ENCODE peak calls at places on chromosomes 11 and 22, in eight cellular contexts. J, B, R, D, O, S, E and I are unnamed samples.

GRCh38 chr11:130407978-130408377 is 20.4 kb downstream of the ADAMTS8 start:
- DNase-seq in J (peak; percentile 47), B (peak; percentile 79), R (no peak), D (no peak), O (no peak), S (no peak), E (peak; percentile 92), I (no peak)

GRCh38 chr11:50075856-50076255 is 43.2 kb downstream of the OR4C45 start:
- DNase-seq in J (no peak), B (no peak), R (no peak), D (no peak), O (no peak), S (no peak), E (no peak), I (no peak)

GRCh38 chr11:114197799-114198500 is 98.2 kb upstream of the NNMT start:
- DNase-seq in J (peak; percentile 63), B (peak; percentile 100), R (peak; percentile 85), D (no peak), O (no peak), S (no peak), E (peak; percentile 99), I (no peak)

GRCh38 chr22:17867160-17867785 is 93.0 kb upstream of the BID start:
- DNase-seq in J (peak; percentile 86), B (no peak), R (no peak), D (no peak), O (peak; percentile 86), S (no peak), E (no peak), I (no peak)

GRCh38 chr22:24801906-24802504 is 4.0 kb upstream of the SGSM1 start:
- DNase-seq in J (no peak), B (no peak), R (no peak), D (no peak), O (no peak), S (no peak), E (no peak), I (no peak)

GRCh38 chr22:19970479-19971275 is 29.1 kb upstream of the TXNRD2 start:
- DNase-seq in J (peak; percentile 73), B (peak; percentile 60), R (peak; percentile 74), D (no peak), O (peak; percentile 69), S (peak; percentile 78), E (peak; percentile 64), I (peak; percentile 85)

GRCh38 chr11:6216501-6216900 is 11.1 kb downstream of the C11orf42 start:
- DNase-seq in J (no peak), B (no peak), R (no peak), D (no peak), O (no peak), S (no peak), E (no peak), I (no peak)

GRCh38 chr11:15720460-15720859 is 605.7 kb downstream of the INSC start:
- DNase-seq in J (no peak), B (peak; percentile 25), R (no peak), D (no peak), O (no peak), S (no peak), E (peak; percentile 29), I (no peak)

GRCh38 chr22:39429916-39430575 is 26.8 kb upstream of the MGAT3 start:
- DNase-seq in J (no peak), B (no peak), R (no peak), D (no peak), O (no peak), S (no peak), E (no peak), I (no peak)

GRCh38 chr11:765025-765801 is 12.1 kb downstream of the GATD1 start:
- DNase-seq in J (peak; percentile 56), B (peak; percentile 50), R (peak; percentile 63), D (no peak), O (peak; percentile 60), S (peak; percentile 45), E (peak; percentile 59), I (peak; percentile 65)

GRCh38 chr11:109604506-109604905 is 182.5 kb downstream of the C11orf87 start:
- DNase-seq in J (no peak), B (peak; percentile 3), R (no peak), D (no peak), O (no peak), S (no peak), E (no peak), I (no peak)

GRCh38 chr22:33909906-33910305 is 10.4 kb downstream of the LARGE1 start:
- DNase-seq in J (no peak), B (no peak), R (no peak), D (no peak), O (no peak), S (no peak), E (peak; percentile 64), I (no peak)

GRCh38 chr11:44622190-44622650 is 56.8 kb downstream of the CD82 start:
- DNase-seq in J (peak; percentile 4), B (no peak), R (peak; percentile 13), D (no peak), O (peak; percentile 14), S (no peak), E (no peak), I (no peak)

GRCh38 chr22:19903031-19903430 is 38.5 kb upstream of the COMT start:
- DNase-seq in J (no peak), B (no peak), R (no peak), D (no peak), O (no peak), S (no peak), E (no peak), I (peak; percentile 71)

GRCh38 chr11:132024587-132025295 is 654.3 kb downstream of the NTM start:
- DNase-seq in J (no peak), B (peak; percentile 39), R (no peak), D (no peak), O (no peak), S (no peak), E (peak; percentile 89), I (no peak)

GRCh38 chr11:60905551-60906113 is 753 bp downstream of the PRPF19 start:
- DNase-seq in J (no peak), B (peak; percentile 33), R (no peak), D (no peak), O (peak; percentile 44), S (no peak), E (peak; percentile 45), I (no peak)

GRCh38 chr11:69588270-69588669 is 52.7 kb upstream of the CCND1 start:
- DNase-seq in J (no peak), B (peak; percentile 57), R (no peak), D (no peak), O (no peak), S (no peak), E (peak; percentile 93), I (no peak)

GRCh38 chr11:134504146-134504905 is 92.3 kb upstream of the B3GAT1 start:
- DNase-seq in J (no peak), B (no peak), R (peak; percentile 23), D (no peak), O (no peak), S (no peak), E (no peak), I (no peak)

GRCh38 chr11:35061516-35062440 is 77.2 kb upstream of the CD44 start:
- DNase-seq in J (no peak), B (peak; percentile 33), R (no peak), D (no peak), O (no peak), S (no peak), E (no peak), I (no peak)

GRCh38 chr22:29031236-29031982 is 30.2 kb downstream of the C22orf31 start:
- DNase-seq in J (peak; percentile 40), B (peak; percentile 95), R (peak; percentile 44), D (no peak), O (peak; percentile 58), S (no peak), E (peak; percentile 97), I (peak; percentile 33)

GRCh38 chr22:19179472-19180048 is 1.0 kb upstream of the SLC25A1 start:
- DNase-seq in J (peak; percentile 86), B (peak; percentile 88), R (peak; percentile 80), D (peak; percentile 62), O (peak; percentile 85), S (peak; percentile 63), E (peak; percentile 89), I (peak; percentile 73)

GRCh38 chr11:119786431-119787073 is 57.6 kb upstream of the NECTIN1 start:
- DNase-seq in J (no peak), B (no peak), R (no peak), D (no peak), O (no peak), S (no peak), E (no peak), I (no peak)

GRCh38 chr22:39446239-39446721 is 10.5 kb upstream of the MGAT3 start:
- DNase-seq in J (peak; percentile 51), B (no peak), R (peak; percentile 68), D (no peak), O (peak; percentile 62), S (no peak), E (no peak), I (no peak)

GRCh38 chr11:34916810-34917780 is 677 bp downstream of the PDHX start:
- DNase-seq in J (no peak), B (peak; percentile 38), R (no peak), D (no peak), O (no peak), S (no peak), E (peak; percentile 27), I (no peak)

GRCh38 chr11:113690619-113691569 is 15.2 kb downstream of the TMPRSS5 start:
- DNase-seq in J (peak; percentile 80), B (peak; percentile 44), R (peak; percentile 75), D (no peak), O (peak; percentile 73), S (peak; percentile 24), E (peak; percentile 71), I (peak; percentile 44)

DNA sequence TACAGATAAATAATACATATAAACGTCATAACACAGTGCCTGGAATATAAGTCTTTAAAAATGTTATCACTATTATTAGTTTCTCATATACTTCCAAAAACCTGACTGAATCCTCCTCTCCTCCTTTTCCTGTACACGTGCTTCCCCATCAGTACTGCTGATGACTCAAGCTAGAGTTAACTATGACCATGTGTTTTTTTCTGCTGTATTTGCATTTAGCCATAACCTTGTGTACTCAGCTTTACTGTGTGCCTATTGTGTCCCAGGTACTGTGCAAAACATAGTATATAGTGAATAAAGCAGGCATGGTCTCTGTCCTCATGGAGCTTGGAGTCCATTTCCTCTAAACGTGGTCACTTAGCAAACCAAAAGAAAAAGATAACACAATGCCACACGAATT is 56.5 kb upstream of the ARHGAP32 start:
- DNase-seq in J (no peak), B (peak; percentile 71), R (no peak), D (peak; percentile 23), O (no peak), S (no peak), E (peak; percentile 76), I (no peak)
- TF ChIP-seq CTCF in J (no peak), B (no peak), R (no peak), D (no peak), O (no peak), S (no peak), E (no peak), I (no peak)

GRCh38 chr11:80473562-80473961 is 1032.7 kb upstream of the TENM4 start:
- DNase-seq in J (no peak), B (no peak), R (no peak), D (no peak), O (no peak), S (no peak), E (no peak), I (no peak)
- TF ChIP-seq CTCF in J (no peak), B (no peak), R (no peak), D (no peak), O (no peak), S (no peak), E (no peak), I (no peak)

GRCh38 chr11:92826597-92826996 is 142.9 kb upstream of the MTNR1B start:
- DNase-seq in J (no peak), B (no peak), R (no peak), D (no peak), O (no peak), S (no peak), E (no peak), I (no peak)
- TF ChIP-seq CTCF in J (no peak), B (no peak), R (no peak), D (no peak), O (no peak), S (peak; percentile 24), E (no peak), I (no peak)

GRCh38 chr11:65743928-65744698 is 23.5 kb upstream of the RNASEH2C start:
- DNase-seq in J (peak; percentile 62), B (peak; percentile 25), R (peak; percentile 49), D (no peak), O (peak; percentile 68), S (peak; percentile 8), E (peak; percentile 59), I (peak; percentile 26)
- TF ChIP-seq CTCF in J (no peak), B (no peak), R (no peak), D (peak; percentile 29), O (no peak), S (peak; percentile 50), E (peak; percentile 35), I (no peak)